ENCODE peak calls at places on chromosomes 11 and 22, in five cellular contexts. P is GM23248, W is H9, H is neural progenitor cell, J is fibroblast of lung. Y is an unnamed sample. For H3K4me1, the result is how much of the 10 kb centered on the place peaks cover.

GRCh38 chr11:134346101-134346975 is 14.6 kb downstream of the GLB1L2 start:
- DNase-seq in P (no peak), W (peak), H (no peak), J (no peak), Y (no peak)

GRCh38 chr11:16356057-16356750 is at the start of gene SOX6:
- DNase-seq in W (no peak), J (peak), H (peak), P (no peak), Y (no peak)

GRCh38 chr11:2209900-2210321 is 38.3 kb upstream of the TH start:
- DNase-seq in J (no peak), H (no peak), W (no peak), P (no peak), Y (no peak)

GRCh38 chr11:115709297-115709696 is 205.1 kb upstream of the CADM1 start:
- DNase-seq in W (no peak), H (no peak), J (no peak), P (no peak), Y (no peak)

GRCh38 chr11:28107331-28107725 is 628 bp downstream of the KIF18A start:
- DNase-seq in J (no peak), P (peak), H (peak), W (no peak), Y (peak)

GRCh38 chr11:95228081-95228859 is 2.7 kb downstream of the SESN3 start:
- DNase-seq in J (peak), W (no peak), P (peak), H (no peak), Y (no peak)

GRCh38 chr11:129191649-129192048 is 476 bp downstream of the ARHGAP32 start:
- DNase-seq in W (no peak), H (no peak), J (no peak), P (no peak), Y (no peak)

GRCh38 chr11:34564807-34565241 is 51.2 kb upstream of the ELF5 start:
- DNase-seq in H (no peak), J (no peak), W (peak), P (no peak), Y (no peak)

GRCh38 chr11:27012254-27012921 is 18.5 kb downstream of the FIBIN start:
- DNase-seq in J (peak), P (peak), W (no peak), H (peak), Y (no peak)

GRCh38 chr11:110131386-110132123 is 38.4 kb downstream of the ZC3H12C start:
- DNase-seq in W (no peak), J (no peak), P (no peak), H (peak), Y (no peak)

GRCh38 chr11:84384637-84385227 is 1098.6 kb upstream of the CCDC90B start:
- DNase-seq in J (peak), H (peak), W (peak), P (peak), Y (peak)

DNA sequence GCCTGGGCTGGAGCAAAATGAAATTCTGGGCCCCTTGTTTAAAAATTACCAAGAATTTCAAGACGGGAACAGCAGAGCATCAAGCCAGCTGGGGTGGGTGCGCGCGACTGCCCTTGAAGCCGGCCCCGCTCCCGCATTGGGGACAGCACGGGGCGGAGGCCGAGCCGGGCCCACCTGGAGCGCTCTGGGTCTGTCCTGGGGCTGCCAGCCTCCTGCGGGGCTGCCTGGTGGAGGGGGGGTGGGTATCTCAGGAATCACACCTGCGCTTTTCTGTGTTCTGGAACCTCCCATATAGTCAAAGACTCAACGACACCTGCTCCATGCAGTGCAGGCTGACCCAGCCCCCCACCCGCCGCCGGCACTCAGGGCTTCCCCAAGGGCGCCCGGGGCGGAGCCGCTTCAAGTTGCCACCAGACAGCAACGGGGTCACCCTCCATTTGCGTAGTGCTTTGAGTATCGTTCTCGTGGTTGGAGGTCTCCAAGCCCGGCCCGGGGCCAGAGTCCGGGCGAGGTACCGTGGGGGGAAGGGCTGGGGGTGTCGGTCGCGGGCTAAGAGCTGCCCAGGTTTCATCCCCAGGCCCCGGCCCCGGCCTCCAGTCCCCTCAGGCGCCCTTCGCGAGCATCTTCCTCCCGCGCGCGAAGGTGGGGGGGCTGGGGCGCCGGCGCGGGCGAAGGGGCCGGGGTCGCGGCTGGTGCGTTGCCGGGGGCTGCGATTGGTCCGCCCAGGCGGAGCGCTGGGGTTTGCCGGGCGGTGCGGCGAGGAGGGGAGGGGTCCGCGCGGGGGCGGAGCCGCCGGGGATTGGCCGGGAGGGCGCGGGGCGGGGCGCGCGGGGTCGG is 6.6 kb downstream of the TSPAN4 start:
- DNase-seq in J (no peak), W (peak), P (no peak), H (peak), Y (peak)
- H3K9ac ChIP-seq in J (peak), W (no peak), P (no peak), H (no peak), Y (no peak)

DNA sequence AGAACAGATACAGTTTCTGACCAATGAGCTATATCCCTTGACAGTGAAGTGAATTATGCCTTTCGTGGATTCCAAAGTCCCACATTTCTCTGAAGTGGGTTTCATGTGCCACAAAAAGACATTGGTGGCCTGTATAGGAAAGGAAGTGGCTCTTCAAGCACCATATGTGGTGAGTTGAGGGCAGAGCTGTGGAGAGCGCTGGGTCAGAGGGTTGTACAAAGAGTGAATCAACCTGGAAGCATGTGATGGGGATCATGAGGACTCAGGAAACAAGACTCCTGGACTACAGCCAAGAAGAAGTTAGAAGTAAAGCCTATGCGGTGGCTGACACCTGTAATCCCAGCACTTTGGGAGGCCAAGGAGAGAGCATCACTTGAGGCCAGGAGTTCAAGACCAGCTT is 579 bp upstream of the SLC5A4 start:
- DNase-seq in P (no peak), H (no peak), W (no peak), J (no peak), Y (no peak)
- H3K4me1 ChIP-seq in P (under half), H (under half), W (under half), J (under half), Y (under half)

DNA sequence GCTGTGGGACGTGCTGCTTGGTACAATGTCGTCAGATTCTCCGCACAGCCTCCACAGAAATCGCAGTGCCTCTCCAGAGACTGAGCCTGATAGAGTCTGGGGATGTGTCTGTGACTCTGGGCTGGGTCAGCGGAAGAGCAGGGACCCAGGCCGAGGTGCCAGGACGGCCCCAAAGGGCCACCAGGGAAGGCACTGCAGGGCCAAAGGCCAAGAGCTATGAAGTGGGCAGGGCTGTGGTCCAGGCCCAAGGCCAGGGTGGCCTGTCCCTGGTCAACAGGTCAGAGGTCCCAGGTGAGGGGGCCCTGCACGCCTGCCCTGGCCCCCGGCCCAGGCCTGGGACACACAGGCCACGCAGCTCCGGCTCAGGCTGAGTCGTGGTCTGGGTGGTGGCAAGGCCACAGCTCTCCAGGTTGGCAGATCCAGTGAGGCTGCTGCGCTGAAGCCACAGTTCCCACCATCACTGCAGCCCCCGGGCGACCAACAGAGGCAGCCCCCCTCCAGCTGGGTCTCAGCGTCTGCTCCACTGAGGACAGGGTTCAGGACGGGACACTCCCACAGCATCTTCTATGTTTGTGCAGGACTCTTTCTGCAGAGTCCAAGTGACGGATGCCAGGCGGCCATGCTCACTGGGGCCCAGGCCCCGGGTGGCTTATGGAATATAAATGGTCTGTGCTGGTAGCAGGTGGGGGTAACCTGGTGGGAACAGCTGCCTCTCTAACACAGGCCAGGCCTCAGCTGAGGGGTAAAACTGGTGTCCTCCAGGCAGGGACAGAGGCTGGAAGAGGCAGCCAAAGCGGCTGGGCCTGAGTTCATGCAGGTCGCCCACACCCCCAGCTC is 4.8 kb upstream of the PIM3 start:
- DNase-seq in J (no peak), W (no peak), H (no peak), P (no peak), Y (peak)
- H3K9ac ChIP-seq in J (no peak), W (no peak), H (no peak), P (no peak), Y (no peak)

GRCh38 chr11:58055806-58056401 is 25.2 kb downstream of the OR6Q1 start:
- DNase-seq in H (no peak), J (no peak), W (no peak), P (no peak), Y (no peak)

GRCh38 chr11:58060535-58060934 is 29.8 kb downstream of the OR6Q1 start:
- DNase-seq in W (no peak), H (no peak), P (no peak), J (no peak), Y (no peak)

GRCh38 chr11:58059011-58059358 is 28.2 kb downstream of the OR6Q1 start:
- DNase-seq in P (peak), H (peak), J (peak), W (no peak), Y (no peak)

GRCh38 chr11:58057481-58057880 is 26.7 kb downstream of the OR6Q1 start:
- DNase-seq in J (no peak), H (no peak), P (peak), W (no peak), Y (no peak)

DNA sequence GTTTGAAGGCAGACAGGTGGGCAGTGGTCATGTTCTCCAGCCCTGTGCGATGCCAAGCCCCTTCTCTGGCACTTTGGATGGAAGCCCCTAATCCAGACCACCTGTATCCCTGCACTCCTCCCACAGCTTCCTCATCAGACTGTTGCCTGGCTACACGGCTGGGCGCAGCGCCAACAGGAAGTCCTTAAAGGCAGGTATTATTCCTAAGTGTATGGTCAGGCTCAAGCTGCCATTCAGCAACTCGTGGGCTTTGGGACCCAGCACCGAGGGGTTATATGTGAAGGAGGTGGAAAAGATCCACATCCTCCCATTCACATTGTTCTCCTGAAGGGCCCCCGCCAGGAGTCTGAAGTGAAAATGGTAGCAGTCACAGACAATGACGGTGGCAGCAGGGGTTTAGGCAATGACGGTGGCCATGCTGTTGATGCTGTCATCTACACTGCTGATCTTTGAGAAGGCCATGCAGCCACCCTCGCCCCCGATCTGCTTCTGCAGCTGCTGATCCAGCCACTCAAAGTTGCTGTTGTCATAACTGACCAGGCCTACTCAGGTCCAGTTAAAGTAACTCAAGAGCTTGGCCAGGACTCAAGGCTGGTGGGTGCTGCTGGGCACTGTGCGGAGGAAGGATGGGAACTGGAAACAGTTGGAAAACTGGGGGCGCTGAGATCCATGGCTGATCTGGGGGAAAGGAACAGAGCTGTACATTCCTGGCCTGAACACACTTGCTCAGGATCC is 27.7 kb downstream of the OR6Q1 start:
- DNase-seq in J (no peak), H (no peak), W (no peak), P (no peak), Y (no peak)
- H3K4me1 ChIP-seq in J (under half), H (under half), W (under half), P (half or more), Y (under half)

DNA sequence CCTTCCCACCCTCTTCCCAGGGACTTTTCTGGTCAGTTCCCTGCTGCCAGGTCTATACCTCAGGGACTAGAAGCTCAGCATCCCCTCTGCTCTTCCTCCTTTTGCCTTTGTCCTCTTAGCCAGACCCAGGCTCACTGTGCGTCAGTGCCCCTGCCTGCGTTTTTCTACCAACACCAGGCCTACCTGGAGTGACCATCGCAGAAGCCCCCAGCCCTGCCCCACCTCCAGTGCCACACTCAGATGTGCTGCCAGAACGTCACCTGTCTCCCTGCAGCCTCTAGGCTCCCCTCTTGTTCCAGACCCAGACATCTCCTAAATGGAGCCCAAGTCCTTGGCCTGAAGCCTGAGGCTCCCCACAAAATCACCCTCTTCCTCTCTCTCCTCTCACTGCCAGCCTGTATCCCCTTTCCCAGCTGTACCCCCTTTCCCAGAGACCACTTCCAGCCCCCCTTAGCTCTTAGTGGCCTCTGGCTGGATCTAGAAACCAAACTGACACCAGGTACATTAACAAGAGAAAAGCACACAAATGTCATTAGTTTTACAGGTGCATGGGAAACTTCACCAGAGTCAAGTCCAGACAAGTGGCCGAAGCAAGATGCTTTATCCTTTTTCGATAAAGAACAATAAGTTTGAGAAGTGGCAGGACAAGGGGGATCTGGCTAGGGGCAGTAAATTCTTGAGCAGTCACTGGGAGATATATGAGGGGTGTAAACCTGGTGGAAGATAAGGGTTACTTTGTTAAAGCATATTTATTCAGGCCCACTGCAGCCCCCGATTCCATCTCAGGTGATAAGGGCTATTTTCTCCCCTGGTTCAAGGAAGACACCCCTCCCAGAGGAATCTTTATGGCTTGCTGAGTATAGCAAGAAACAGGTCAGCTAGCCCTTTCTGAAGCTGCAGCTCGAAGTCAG is 61.5 kb downstream of the BCR start:
- DNase-seq in H (no peak), J (no peak), W (no peak), P (no peak), Y (no peak)
- H3K9ac ChIP-seq in H (no peak), J (no peak), W (no peak), P (no peak), Y (no peak)

GRCh38 chr11:113201055-113201818 is 113.1 kb upstream of the TTC12 start:
- DNase-seq in P (no peak), H (peak), J (no peak), W (peak), Y (no peak)

GRCh38 chr11:113203332-113203731 is 111.1 kb upstream of the TTC12 start:
- DNase-seq in H (no peak), W (no peak), P (no peak), J (no peak), Y (no peak)

GRCh38 chr11:113204280-113204679 is 110.1 kb upstream of the TTC12 start:
- DNase-seq in P (no peak), W (no peak), H (no peak), J (no peak), Y (no peak)

GRCh38 chr11:113198907-113199660 is 115.3 kb upstream of the TTC12 start:
- DNase-seq in J (peak), W (no peak), P (no peak), H (no peak), Y (no peak)

DNA sequence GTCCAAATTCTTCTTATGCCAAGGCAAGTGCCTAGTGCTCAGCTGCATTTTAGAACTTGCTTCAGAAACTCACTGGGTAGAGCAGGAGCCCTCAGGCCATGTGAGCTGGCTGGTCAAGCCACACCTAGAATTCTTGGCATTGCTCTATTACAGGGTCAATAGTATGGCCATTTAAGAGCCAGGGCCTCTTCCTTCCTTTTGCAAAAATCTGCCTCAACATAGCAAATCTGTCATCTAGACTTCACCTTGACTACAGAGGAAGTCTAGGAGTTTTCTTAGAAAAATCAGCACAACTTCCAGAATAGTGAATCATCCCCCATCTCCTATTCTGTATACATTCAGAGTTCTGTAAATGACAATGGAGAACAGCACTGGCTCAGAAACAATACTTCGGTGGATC is 112.0 kb upstream of the TTC12 start:
- DNase-seq in J (no peak), W (no peak), P (peak), H (no peak), Y (no peak)
- H3K4me1 ChIP-seq in J (under half), W (under half), P (under half), H (under half), Y (under half)

GRCh38 chr11:93603671-93604070 is 57.8 kb upstream of the CEP295 start:
- DNase-seq in W (no peak), P (no peak), J (no peak), H (no peak), Y (no peak)
- H3K9ac ChIP-seq in W (no peak), P (no peak), J (no peak), H (no peak), Y (no peak)